ENCODE peak calls at places on chromosomes 13 and 19, in eight cellular contexts. X is fibroblast of the aortic adventitia, K is lung, C is cardiac muscle cell, E is uterus, O is GM10248, J is heart left ventricle, V is progenitor cell of endocrine pancreas. H is an unnamed sample.

GRCh38 chr19:34254552-34255432 is at the start of gene GARRE1:
- DNase-seq in X (no peak), K (no peak), C (peak; percentile 70), E (peak; percentile 37), O (peak; percentile 72), J (peak; percentile 68), V (peak; percentile 25), H (peak; percentile 60)

GRCh38 chr13:99086869-99087129 is 108.9 kb upstream of the DOCK9 start:
- DNase-seq in X (no peak), K (no peak), C (no peak), E (no peak), O (no peak), J (no peak), V (no peak), H (no peak)

GRCh38 chr13:50829896-50830295 is 13.6 kb downstream of the DLEU7 start:
- DNase-seq in X (peak; percentile 69), K (no peak), C (no peak), E (no peak), O (no peak), J (no peak), V (no peak), H (no peak)

GRCh38 chr13:96804186-96804585 is 190.1 kb downstream of the OXGR1 start:
- DNase-seq in X (no peak), K (no peak), C (no peak), E (no peak), O (no peak), J (no peak), V (no peak), H (no peak)

GRCh38 chr19:32691952-32692726 is 518 bp downstream of the NUDT19 start:
- DNase-seq in X (peak; percentile 66), K (peak; percentile 74), C (no peak), E (peak; percentile 35), O (peak; percentile 79), J (peak; percentile 72), V (no peak), H (no peak)

GRCh38 chr19:501646-502045 is 5.4 kb downstream of the MADCAM1 start:
- DNase-seq in X (no peak), K (no peak), C (no peak), E (no peak), O (no peak), J (peak; percentile 18), V (no peak), H (no peak)

GRCh38 chr13:28564030-28564429 is 69.1 kb upstream of the FLT1 start:
- DNase-seq in X (no peak), K (peak; percentile 88), C (no peak), E (no peak), O (no peak), J (no peak), V (no peak), H (no peak)

GRCh38 chr19:48741222-48741999 is 1.0 kb upstream of the RASIP1 start:
- DNase-seq in X (no peak), K (no peak), C (peak; percentile 32), E (no peak), O (no peak), J (peak; percentile 74), V (no peak), H (no peak)

GRCh38 chr13:48961379-48961778 is 14.3 kb upstream of the FNDC3A start:
- DNase-seq in X (no peak), K (no peak), C (no peak), E (no peak), O (no peak), J (no peak), V (no peak), H (no peak)

GRCh38 chr13:99314640-99315176 is 7.5 kb upstream of the GPR183 start:
- DNase-seq in X (no peak), K (no peak), C (no peak), E (no peak), O (no peak), J (no peak), V (no peak), H (no peak)

GRCh38 chr19:43774103-43774939 is 6.5 kb downstream of the KCNN4 start:
- DNase-seq in X (peak; percentile 58), K (peak; percentile 74), C (peak; percentile 86), E (peak; percentile 61), O (no peak), J (peak; percentile 67), V (peak; percentile 75), H (no peak)

GRCh38 chr19:56840452-56841193 is at the start of the genes PEG3 and ZIM2:
- DNase-seq in X (no peak), K (no peak), C (no peak), E (peak; percentile 87), O (no peak), J (peak; percentile 71), V (no peak), H (no peak)

GRCh38 chr19:31548941-31549340 is 199.7 kb upstream of the TSHZ3 start:
- DNase-seq in X (peak; percentile 62), K (no peak), C (peak; percentile 47), E (peak; percentile 20), O (no peak), J (no peak), V (no peak), H (no peak)

GRCh38 chr19:38781058-38781457 is 7.7 kb upstream of the LGALS7 start:
- DNase-seq in X (no peak), K (no peak), C (no peak), E (no peak), O (no peak), J (no peak), V (no peak), H (no peak)

GRCh38 chr13:50684366-50684765 is 159.1 kb downstream of the DLEU7 start:
- DNase-seq in X (no peak), K (no peak), C (no peak), E (no peak), O (no peak), J (peak; percentile 41), V (no peak), H (no peak)

GRCh38 chr19:11797491-11797890 is 832 bp upstream of the ZNF491 start:
- DNase-seq in X (peak; percentile 84), K (peak; percentile 89), C (peak; percentile 95), E (peak; percentile 81), O (peak; percentile 87), J (peak; percentile 88), V (peak; percentile 80), H (peak; percentile 40)

GRCh38 chr13:45331981-45332830 is 8.8 kb downstream of the TPT1 start:
- DNase-seq in X (peak; percentile 99), K (no peak), C (no peak), E (no peak), O (no peak), J (no peak), V (no peak), H (no peak)

DNA sequence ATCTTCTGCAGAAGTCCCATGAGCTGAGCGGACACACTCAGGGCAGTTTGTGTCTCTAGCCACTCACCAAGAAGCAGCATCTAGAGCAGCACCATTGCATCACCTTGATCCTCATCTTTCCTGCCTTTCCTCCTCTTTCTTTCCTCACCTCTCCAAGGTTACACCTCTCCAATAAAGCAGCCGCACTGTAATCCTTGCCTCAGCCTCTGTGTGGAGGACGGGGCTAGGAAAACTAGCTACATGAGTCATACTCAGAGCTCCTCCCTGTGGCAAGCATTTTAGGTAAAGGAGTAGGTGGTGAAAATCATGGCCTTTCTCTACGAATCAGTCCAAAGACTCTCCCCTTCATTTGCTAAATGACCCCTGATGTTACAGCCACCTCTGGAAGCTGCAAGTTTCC is 108.8 kb downstream of the DNAJC15 start:
- DNase-seq in X (peak; percentile 23), K (no peak), C (peak; percentile 67), E (no peak), O (peak; percentile 42), J (peak; percentile 22), V (no peak), H (no peak)
- TF ChIP-seq CTCF in X (peak; percentile 5), K (peak; percentile 16), C (peak; percentile 43), E (peak; percentile 43), O (peak; percentile 37), J (peak; percentile 56), V (peak; percentile 42), H (no peak)

GRCh38 chr19:18202759-18203407 is 959 bp downstream of the RAB3A start:
- DNase-seq in X (no peak), K (no peak), C (peak; percentile 42), E (peak; percentile 48), O (peak; percentile 35), J (no peak), V (no peak), H (peak; percentile 34)
- TF ChIP-seq CTCF in X (peak; percentile 44), K (no peak), C (peak; percentile 23), E (no peak), O (peak; percentile 35), J (peak; percentile 15), V (peak; percentile 27), H (no peak)

DNA sequence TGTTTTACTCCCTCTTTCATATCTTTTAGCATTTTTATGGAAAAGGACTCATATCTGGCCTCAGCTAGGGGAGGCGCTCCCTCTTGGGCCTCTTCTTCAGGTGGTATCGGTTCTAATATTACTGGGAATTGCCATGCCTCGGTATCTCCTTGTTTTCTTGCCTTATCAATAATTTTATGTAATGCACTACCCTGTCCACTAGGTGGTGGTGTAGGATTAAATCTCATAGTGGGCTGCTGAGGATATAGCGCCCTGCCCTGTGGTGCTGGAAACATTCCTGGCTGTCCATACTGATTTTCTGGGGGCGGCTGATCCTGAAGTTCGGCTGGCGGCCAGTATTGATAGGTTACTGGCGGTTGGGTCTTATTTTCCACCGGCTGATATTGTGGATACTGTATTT is 35.8 kb downstream of the ZNF420 start:
- DNase-seq in X (no peak), K (no peak), C (no peak), E (no peak), O (no peak), J (no peak), V (no peak), H (no peak)
- TF ChIP-seq CTCF in X (no peak), K (no peak), C (no peak), E (no peak), O (no peak), J (no peak), V (no peak), H (no peak)

DNA sequence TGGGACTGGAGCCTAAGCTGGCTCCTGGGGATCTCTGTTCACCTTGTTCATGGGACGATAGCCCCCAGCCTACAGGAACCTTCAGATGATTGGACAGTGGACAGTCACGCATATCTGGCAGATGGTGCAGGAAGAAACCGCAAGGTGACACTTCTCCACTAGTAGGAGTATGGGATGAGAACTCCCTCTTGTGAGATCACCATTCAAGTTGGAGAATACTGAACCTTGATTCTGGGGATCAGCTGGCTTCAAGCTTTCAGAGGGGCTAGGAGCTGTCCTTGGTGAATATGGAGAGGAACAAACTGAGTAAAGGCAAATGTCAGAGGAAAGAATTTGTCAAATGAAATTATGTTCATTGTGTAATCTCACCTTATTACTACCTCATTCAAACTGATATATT is 204.5 kb downstream of the PDS5B start:
- DNase-seq in X (no peak), K (no peak), C (no peak), E (no peak), O (no peak), J (no peak), V (no peak), H (no peak)
- TF ChIP-seq CTCF in X (no peak), K (no peak), C (no peak), E (no peak), O (no peak), J (no peak), V (no peak), H (no peak)

GRCh38 chr19:50796128-50796633 is 6.0 kb downstream of the ACP4 start:
- DNase-seq in X (no peak), K (no peak), C (no peak), E (no peak), O (no peak), J (no peak), V (no peak), H (no peak)
- TF ChIP-seq CTCF in X (no peak), K (no peak), C (no peak), E (no peak), O (no peak), J (no peak), V (no peak), H (no peak)